ENCODE peak calls at places on chromosomes 2 and 18, in nine cellular contexts. Y is gastrocnemius medialis, H is suprapubic skin, C is endodermal cell, L is heart right ventricle, D is breast epithelium, O is HCT116, G is mammary epithelial cell, A is fibroblast of lung. T is an unnamed sample.
A peak's percentile ranks its signal among the peaks of the same experiment; 100 is the strongest.

GRCh38 chr2:202583709-202584219 is 51.0 kb upstream of the FAM117B start:
- DNase-seq in H (no peak), O (no peak), D (no peak), Y (no peak), G (no peak), A (no peak), C (no peak), L (no peak), T (no peak)

GRCh38 chr2:235171511-235172130 is 219.8 kb downstream of the SH3BP4 start:
- DNase-seq in G (peak; percentile 54), D (no peak), O (no peak), C (no peak), A (peak; percentile 76), L (no peak), Y (no peak), H (no peak), T (no peak)

GRCh38 chr2:193847991-193848390 is 1653.3 kb upstream of the TMEFF2 start:
- DNase-seq in Y (no peak), A (no peak), O (no peak), G (no peak), D (no peak), L (no peak), C (no peak), H (no peak), T (no peak)

GRCh38 chr2:196515041-196515440 is 124.5 kb upstream of the CCDC150 start:
- DNase-seq in G (no peak), Y (no peak), A (no peak), H (no peak), C (no peak), O (no peak), D (no peak), L (peak; percentile 25), T (no peak)

GRCh38 chr2:98539056-98539735 is 69.1 kb downstream of the COA5 start:
- DNase-seq in L (no peak), H (no peak), Y (no peak), G (no peak), C (no peak), O (no peak), D (no peak), A (no peak), T (no peak)

GRCh38 chr2:134446431-134447091 is 192.7 kb downstream of the MGAT5 start:
- DNase-seq in D (no peak), H (no peak), A (peak; percentile 17), C (no peak), G (peak; percentile 12), O (no peak), Y (no peak), L (no peak), T (no peak)

GRCh38 chr2:240982821-240983281 is 15.6 kb upstream of the SNED1 start:
- DNase-seq in L (no peak), H (no peak), O (no peak), C (no peak), Y (peak; percentile 1), D (no peak), A (no peak), G (no peak), T (no peak)

GRCh38 chr2:118774458-118775133 is 72.9 kb downstream of the EN1 start:
- DNase-seq in O (no peak), D (no peak), L (peak; percentile 8), Y (peak; percentile 27), H (peak; percentile 71), A (peak; percentile 61), G (peak; percentile 59), C (peak; percentile 89), T (peak; percentile 47)

GRCh38 chr2:105665480-105665879 is 79.2 kb upstream of the NCK2 start:
- DNase-seq in L (no peak), G (no peak), A (no peak), D (no peak), C (no peak), Y (no peak), H (no peak), O (no peak), T (no peak)

GRCh38 chr18:29225351-29225750 is 1048.4 kb upstream of the CDH2 start:
- DNase-seq in G (peak; percentile 8), A (peak; percentile 78), L (no peak), C (no peak), Y (no peak), H (no peak), D (no peak), O (no peak), T (no peak)

GRCh38 chr18:45423664-45424063 is 191.6 kb upstream of the SLC14A2 start:
- DNase-seq in H (no peak), G (no peak), D (no peak), C (no peak), Y (no peak), L (no peak), A (no peak), O (no peak), T (no peak)

GRCh38 chr18:26405190-26405781 is 143.1 kb downstream of the KCTD1 start:
- DNase-seq in D (no peak), H (no peak), A (peak; percentile 50), O (peak; percentile 36), Y (no peak), G (peak; percentile 51), C (peak; percentile 74), L (peak; percentile 33), T (no peak)

GRCh38 chr2:56410140-56410539 is 226.3 kb downstream of the CCDC85A start:
- DNase-seq in A (peak; percentile 43), C (no peak), L (no peak), Y (no peak), D (no peak), G (peak; percentile 1), O (no peak), H (no peak), T (no peak)

GRCh38 chr18:41767960-41768359 is 187.1 kb upstream of the PIK3C3 start:
- DNase-seq in L (no peak), O (no peak), H (no peak), A (peak; percentile 46), G (peak; percentile 52), D (no peak), C (peak; percentile 63), Y (no peak), T (no peak)
- TF ChIP-seq CTCF in L (no peak), O (no peak), H (no peak), A (no peak), G (peak; percentile 38), D (no peak), C (peak; percentile 58), Y (no peak), T (no peak)

GRCh38 chr18:3458952-3459853 is 9.2 kb downstream of the TGIF1 start:
- DNase-seq in O (no peak), C (no peak), H (no peak), Y (no peak), G (peak; percentile 69), A (peak; percentile 88), D (no peak), L (no peak), T (no peak)
- H3K27ac ChIP-seq in O (peak overlapping the region; percentile 23), C (peak overlapping the region; percentile 63), H (peak overlapping the region; percentile 38), Y (no peak overlapping the region), G (peak overlapping the region; percentile 55), A (peak overlapping the region; percentile 3), D (peak overlapping the region; percentile 10), L (no peak overlapping the region), T (peak overlapping the region; percentile 66)

GRCh38 chr2:7646024-7646423 is 728.8 kb downstream of the RNF144A start:
- DNase-seq in D (no peak), A (no peak), O (no peak), G (no peak), C (no peak), H (no peak), Y (no peak), L (no peak), T (no peak)
- TF ChIP-seq CTCF in D (no peak), A (no peak), O (no peak), G (no peak), C (no peak), H (no peak), Y (no peak), L (no peak), T (no peak)

GRCh38 chr2:74833418-74834233 is at the start of gene HK2:
- DNase-seq in C (peak; percentile 93), A (peak; percentile 86), D (peak; percentile 57), L (peak; percentile 79), O (peak; percentile 68), H (peak; percentile 84), G (peak; percentile 89), Y (peak; percentile 78), T (peak; percentile 92)
- H3K27ac ChIP-seq in C (peak within 1 kb of the TSS; percentile 70), A (peak within 1 kb of the TSS; percentile 82), D (peak within 1 kb of the TSS; percentile 67), L (peak within 1 kb of the TSS; percentile 15), O (peak within 1 kb of the TSS; percentile 73), H (peak within 1 kb of the TSS; percentile 71), G (peak within 1 kb of the TSS; percentile 74), Y (peak within 1 kb of the TSS; percentile 86), T (peak within 1 kb of the TSS; percentile 80)

T was measured in Peyer's patch.